ENCODE peak calls at places on chromosome 9, in six cellular contexts. T, R, Y, A, P and U are unnamed samples.

GRCh38 chr9:27365977-27366376 is 69.0 kb upstream of the EQTN start:
- DNase-seq in T (no peak), R (no peak), Y (no peak), A (peak; percentile 70), P (no peak), U (no peak)

GRCh38 chr9:28093141-28093540 is 519.9 kb upstream of the C9orf72 start:
- DNase-seq in T (no peak), R (no peak), Y (no peak), A (no peak), P (no peak), U (no peak)

GRCh38 chr9:33159760-33160127 is 7.4 kb downstream of the B4GALT1 start:
- DNase-seq in T (no peak), R (peak; percentile 60), Y (peak; percentile 52), A (peak; percentile 25), P (no peak), U (no peak)

GRCh38 chr9:18795947-18796705 is 236.9 kb downstream of the SAXO1 start:
- DNase-seq in T (no peak), R (no peak), Y (no peak), A (no peak), P (no peak), U (no peak)

GRCh38 chr9:94057918-94058317 is 26.3 kb upstream of the PTPDC1 start:
- DNase-seq in T (no peak), R (no peak), Y (no peak), A (no peak), P (no peak), U (no peak)

GRCh38 chr9:94922691-94923107 is 196.2 kb downstream of the AOPEP start:
- DNase-seq in T (no peak), R (no peak), Y (peak; percentile 60), A (no peak), P (no peak), U (no peak)

GRCh38 chr9:34588671-34589370 is 703 bp downstream of the CNTFR start:
- DNase-seq in T (no peak), R (no peak), Y (no peak), A (no peak), P (no peak), U (no peak)

GRCh38 chr9:28774433-28775029 is 1201.2 kb upstream of the C9orf72 start:
- DNase-seq in T (no peak), R (no peak), Y (no peak), A (peak; percentile 51), P (no peak), U (peak; percentile 20)

GRCh38 chr9:86452194-86452828 is 98.1 kb upstream of the TUT7 start:
- DNase-seq in T (no peak), R (no peak), Y (peak; percentile 21), A (no peak), P (no peak), U (no peak)

GRCh38 chr9:88567870-88568269 is 32.9 kb downstream of the NXNL2 start:
- DNase-seq in T (no peak), R (no peak), Y (no peak), A (no peak), P (no peak), U (no peak)

GRCh38 chr9:35501941-35502340 is 12.0 kb downstream of the RUSC2 start:
- DNase-seq in T (no peak), R (no peak), Y (no peak), A (no peak), P (no peak), U (no peak)

GRCh38 chr9:136627703-136628102 is 35.0 kb upstream of the EGFL7 start:
- DNase-seq in T (no peak), R (no peak), Y (no peak), A (no peak), P (no peak), U (no peak)

GRCh38 chr9:69571032-69571431 is 101.1 kb downstream of the APBA1 start:
- DNase-seq in T (no peak), R (no peak), Y (no peak), A (no peak), P (no peak), U (no peak)

GRCh38 chr9:95138474-95138873 is 179.0 kb downstream of the FANCC start:
- DNase-seq in T (no peak), R (no peak), Y (no peak), A (no peak), P (no peak), U (no peak)

GRCh38 chr9:35277649-35278359 is 116.0 kb downstream of the UNC13B start:
- DNase-seq in T (peak; percentile 13), R (no peak), Y (peak; percentile 33), A (no peak), P (no peak), U (no peak)

GRCh38 chr9:18666987-18667772 is 193.2 kb downstream of the ADAMTSL1 start:
- DNase-seq in T (no peak), R (no peak), Y (no peak), A (no peak), P (no peak), U (no peak)

GRCh38 chr9:88418715-88419540 is 30.7 kb downstream of the SPIN1 start:
- DNase-seq in T (no peak), R (no peak), Y (no peak), A (no peak), P (no peak), U (no peak)

GRCh38 chr9:8447618-8448017 is 648.0 kb upstream of the DMAC1 start:
- DNase-seq in T (no peak), R (no peak), Y (no peak), A (no peak), P (no peak), U (no peak)

GRCh38 chr9:112224401-112225289 is 49.5 kb upstream of the SUSD1 start:
- DNase-seq in T (peak; percentile 29), R (no peak), Y (no peak), A (no peak), P (no peak), U (no peak)

GRCh38 chr9:120382453-120382852 is 197.5 kb downstream of the CDK5RAP2 start:
- DNase-seq in T (no peak), R (no peak), Y (no peak), A (no peak), P (no peak), U (no peak)

GRCh38 chr9:98570055-98570454 is 138.7 kb downstream of the GABBR2 start:
- DNase-seq in T (no peak), R (no peak), Y (no peak), A (no peak), P (no peak), U (no peak)

GRCh38 chr9:34701769-34702736 is 7.9 kb downstream of the CCL21 start:
- DNase-seq in T (peak; percentile 42), R (peak; percentile 55), Y (peak; percentile 90), A (peak; percentile 73), P (peak; percentile 85), U (peak; percentile 61)

GRCh38 chr9:93292664-93293328 is 108.9 kb downstream of the WNK2 start:
- DNase-seq in T (no peak), R (no peak), Y (no peak), A (no peak), P (no peak), U (no peak)

DNA sequence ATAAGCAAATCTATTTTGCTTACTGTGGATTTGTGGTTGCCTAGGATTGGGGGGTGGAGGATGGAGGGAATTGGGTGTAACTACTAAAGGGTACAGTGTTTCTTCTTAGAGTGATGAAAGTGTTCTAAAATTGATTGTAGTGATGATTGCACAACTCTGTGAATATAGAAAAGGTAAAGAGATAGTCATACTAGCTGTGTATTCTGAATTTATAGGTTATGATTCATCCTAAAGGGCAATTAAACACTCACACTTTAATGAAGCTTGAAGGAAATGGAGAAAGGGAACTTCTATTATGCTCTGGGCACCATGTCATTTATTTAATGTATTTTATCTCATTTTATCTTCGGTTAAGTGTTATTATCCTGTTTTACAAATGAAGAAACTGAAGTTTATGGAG is 9.9 kb downstream of the TXNDC8 start:
- DNase-seq in T (no peak), R (no peak), Y (no peak), A (no peak), P (no peak), U (no peak)
- H3K27me3 ChIP-seq in T (no peaks in the 10 kb centered on the region), R (no peaks in the 10 kb centered on the region), Y (no peaks in the 10 kb centered on the region), A (no peaks in the 10 kb centered on the region), P (no peaks in the 10 kb centered on the region), U (no peaks in the 10 kb centered on the region)

GRCh38 chr9:37031081-37031480 is 3.0 kb downstream of the PAX5 start:
- DNase-seq in T (no peak), R (no peak), Y (no peak), A (no peak), P (no peak), U (no peak)

GRCh38 chr9:37033141-37033540 is 927 bp downstream of the PAX5 start:
- DNase-seq in T (no peak), R (no peak), Y (no peak), A (no peak), P (no peak), U (no peak)

GRCh38 chr9:37033753-37034319 is at the start of gene PAX5:
- DNase-seq in T (no peak), R (no peak), Y (no peak), A (no peak), P (no peak), U (no peak)

GRCh38 chr9:37031902-37032301 is 2.2 kb downstream of the PAX5 start:
- DNase-seq in T (no peak), R (no peak), Y (no peak), A (no peak), P (no peak), U (no peak)

DNA sequence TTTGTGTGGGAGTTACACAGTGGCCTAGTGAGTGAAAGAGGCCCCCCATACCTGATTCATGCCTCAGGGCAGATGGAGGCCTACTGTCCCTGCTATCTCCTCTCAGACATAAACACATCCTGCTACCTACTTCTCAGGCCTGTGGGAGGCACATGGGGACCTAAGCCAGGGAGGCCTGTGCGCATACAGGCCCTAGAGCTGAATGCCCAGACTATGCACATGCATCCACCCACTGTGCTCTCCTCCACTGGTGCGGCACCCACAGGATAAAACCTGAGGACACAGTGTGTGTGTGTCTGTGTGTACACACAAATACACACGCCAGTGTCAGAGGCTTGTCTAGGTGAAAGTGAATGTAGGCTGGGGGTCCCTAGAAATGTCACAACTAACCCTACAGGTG is 1.4 kb downstream of the PAX5 start:
- DNase-seq in T (no peak), R (no peak), Y (no peak), A (no peak), P (no peak), U (no peak)
- H3K27me3 ChIP-seq in T (peaks cover 98% of the 10 kb centered on the region), R (peaks cover 97% of the 10 kb centered on the region), Y (peaks cover 16% of the 10 kb centered on the region), A (peaks cover 83% of the 10 kb centered on the region), P (peaks cover 100% of the 10 kb centered on the region), U (peaks cover 100% of the 10 kb centered on the region)

GRCh38 chr9:133122935-133123611 is 2.0 kb upstream of the RALGDS start:
- DNase-seq in T (no peak), R (no peak), Y (no peak), A (no peak), P (no peak), U (no peak)
- H3K27me3 ChIP-seq in T (no peaks in the 10 kb centered on the region), R (no peaks in the 10 kb centered on the region), Y (no peaks in the 10 kb centered on the region), A (no peaks in the 10 kb centered on the region), P (no peaks in the 10 kb centered on the region), U (peaks cover 7% of the 10 kb centered on the region)

GRCh38 chr9:106861585-106862114 is 1.3 kb upstream of the ZNF462 start:
- DNase-seq in T (no peak), R (no peak), Y (no peak), A (no peak), P (no peak), U (no peak)

GRCh38 chr9:106859957-106860715 is 2.8 kb upstream of the ZNF462 start:
- DNase-seq in T (no peak), R (no peak), Y (no peak), A (no peak), P (no peak), U (no peak)

GRCh38 chr9:106862115-106862945 is 636 bp upstream of the ZNF462 start:
- DNase-seq in T (no peak), R (no peak), Y (peak; percentile 26), A (peak; percentile 21), P (no peak), U (no peak)

GRCh38 chr9:106862946-106863740 is at the start of gene ZNF462:
- DNase-seq in T (no peak), R (no peak), Y (peak; percentile 55), A (peak; percentile 13), P (no peak), U (no peak)

GRCh38 chr9:106860731-106861584 is 2.0 kb upstream of the ZNF462 start:
- DNase-seq in T (no peak), R (no peak), Y (peak; percentile 19), A (no peak), P (no peak), U (no peak)
- H3K27me3 ChIP-seq in T (peaks cover 11% of the 10 kb centered on the region), R (peaks cover 15% of the 10 kb centered on the region), Y (no peaks in the 10 kb centered on the region), A (no peaks in the 10 kb centered on the region), P (peaks cover 70% of the 10 kb centered on the region), U (no peaks in the 10 kb centered on the region)